ENCODE peak calls at places on chromosome 5, in five cellular contexts. P, E, B, A and T are unnamed samples.

GRCh38 chr5:134490925-134491271 is 34.6 kb upstream of the JADE2 start:
- DNase-seq in P (no peak), E (no peak), B (no peak), A (no peak), T (no peak)

GRCh38 chr5:151799407-151799806 is 27.7 kb downstream of the G3BP1 start:
- DNase-seq in P (peak; percentile 28), E (no peak), B (no peak), A (no peak), T (no peak)

GRCh38 chr5:56825222-56825824 is 10.0 kb downstream of the MAP3K1 start:
- DNase-seq in P (no peak), E (no peak), B (no peak), A (no peak), T (no peak)

GRCh38 chr5:133530270-133530669 is 82.1 kb downstream of the FSTL4 start:
- DNase-seq in P (no peak), E (no peak), B (no peak), A (no peak), T (peak; percentile 23)

GRCh38 chr5:151660616-151661015 is 26.1 kb downstream of the SPARC start:
- DNase-seq in P (peak; percentile 71), E (no peak), B (no peak), A (no peak), T (no peak)

GRCh38 chr5:113682497-113683136 is 169.1 kb downstream of the YTHDC2 start:
- DNase-seq in P (no peak), E (no peak), B (no peak), A (no peak), T (no peak)

GRCh38 chr5:58191451-58191850 is 268.4 kb downstream of the PLK2 start:
- DNase-seq in P (no peak), E (no peak), B (no peak), A (no peak), T (no peak)

GRCh38 chr5:115549154-115549553 is 4.6 kb upstream of the FEM1C start:
- DNase-seq in P (no peak), E (peak; percentile 38), B (no peak), A (no peak), T (peak; percentile 19)

GRCh38 chr5:32419791-32420190 is 24.7 kb downstream of the ZFR start:
- DNase-seq in P (no peak), E (no peak), B (no peak), A (no peak), T (peak; percentile 15)

GRCh38 chr5:127645300-127645726 is 3.6 kb upstream of the CTXN3 start:
- DNase-seq in P (no peak), E (no peak), B (no peak), A (no peak), T (no peak)

GRCh38 chr5:92652735-92653134 is 928.3 kb downstream of the NR2F1-AS1 start:
- DNase-seq in P (peak; percentile 18), E (no peak), B (no peak), A (no peak), T (no peak)

GRCh38 chr5:173298213-173298933 is 29.8 kb downstream of the STC2 start:
- DNase-seq in P (no peak), E (no peak), B (no peak), A (no peak), T (no peak)